ENCODE peak calls at places on chromosomes 6 and 20, in six cellular contexts. One of them, this sample, is unnamed.

GRCh38 chr6:101396552-101397173 is 3.2 kb downstream of the GRIK2 start:
- DNase-seq in NCI-H1105 treated with DMSO at 0.1 percent for 48 hours: no peak
- DNase-seq in osteoblast: no peak
- DNase-seq in AG09319: peak; percentile 2
- DNase-seq in transverse colon: peak; percentile 60
- DNase-seq in omental fat pad: peak; percentile 47
- DNase-seq in this sample: no peak

GRCh38 chr20:46361386-46361785 is 45.0 kb downstream of the ELMO2 start:
- DNase-seq in NCI-H1105 treated with DMSO at 0.1 percent for 48 hours: no peak
- DNase-seq in osteoblast: peak; percentile 68
- DNase-seq in AG09319: no peak
- DNase-seq in transverse colon: no peak
- DNase-seq in omental fat pad: no peak
- DNase-seq in this sample: no peak

GRCh38 chr6:79672631-79673065 is 41.5 kb downstream of the SH3BGRL2 start:
- DNase-seq in NCI-H1105 treated with DMSO at 0.1 percent for 48 hours: no peak
- DNase-seq in osteoblast: peak; percentile 55
- DNase-seq in AG09319: no peak
- DNase-seq in transverse colon: no peak
- DNase-seq in omental fat pad: no peak
- DNase-seq in this sample: no peak

GRCh38 chr6:101605874-101606273 is 212.4 kb downstream of the GRIK2 start:
- DNase-seq in NCI-H1105 treated with DMSO at 0.1 percent for 48 hours: no peak
- DNase-seq in osteoblast: no peak
- DNase-seq in AG09319: no peak
- DNase-seq in transverse colon: no peak
- DNase-seq in omental fat pad: no peak
- DNase-seq in this sample: no peak

GRCh38 chr20:59777814-59778575 is 155.4 kb downstream of the SYCP2 start:
- DNase-seq in NCI-H1105 treated with DMSO at 0.1 percent for 48 hours: no peak
- DNase-seq in osteoblast: no peak
- DNase-seq in AG09319: no peak
- DNase-seq in transverse colon: no peak
- DNase-seq in omental fat pad: no peak
- DNase-seq in this sample: peak; percentile 18

GRCh38 chr6:70657706-70658105 is 10.0 kb upstream of the SMAP1 start:
- DNase-seq in NCI-H1105 treated with DMSO at 0.1 percent for 48 hours: no peak
- DNase-seq in osteoblast: no peak
- DNase-seq in AG09319: no peak
- DNase-seq in transverse colon: no peak
- DNase-seq in omental fat pad: no peak
- DNase-seq in this sample: no peak

GRCh38 chr6:111499269-111499793 is 16.3 kb upstream of the REV3L start:
- DNase-seq in NCI-H1105 treated with DMSO at 0.1 percent for 48 hours: no peak
- DNase-seq in osteoblast: no peak
- DNase-seq in AG09319: no peak
- DNase-seq in transverse colon: no peak
- DNase-seq in omental fat pad: no peak
- DNase-seq in this sample: no peak

GRCh38 chr6:54071941-54072340 is 39.3 kb upstream of the MLIP start:
- DNase-seq in NCI-H1105 treated with DMSO at 0.1 percent for 48 hours: no peak
- DNase-seq in osteoblast: no peak
- DNase-seq in AG09319: no peak
- DNase-seq in transverse colon: no peak
- DNase-seq in omental fat pad: no peak
- DNase-seq in this sample: no peak

GRCh38 chr6:35069262-35069661 is 71.9 kb downstream of the TCP11 start:
- DNase-seq in NCI-H1105 treated with DMSO at 0.1 percent for 48 hours: no peak
- DNase-seq in osteoblast: peak; percentile 62
- DNase-seq in AG09319: no peak
- DNase-seq in transverse colon: no peak
- DNase-seq in omental fat pad: no peak
- DNase-seq in this sample: peak; percentile 58

GRCh38 chr20:35601021-35601973 is 14.3 kb upstream of the SPAG4 start:
- DNase-seq in NCI-H1105 treated with DMSO at 0.1 percent for 48 hours: peak; percentile 39
- DNase-seq in osteoblast: peak; percentile 96
- DNase-seq in AG09319: peak; percentile 25
- DNase-seq in transverse colon: peak; percentile 86
- DNase-seq in omental fat pad: no peak
- DNase-seq in this sample: peak; percentile 82

GRCh38 chr20:48398506-48399449 is 429.0 kb downstream of the PREX1 start:
- DNase-seq in NCI-H1105 treated with DMSO at 0.1 percent for 48 hours: no peak
- DNase-seq in osteoblast: no peak
- DNase-seq in AG09319: no peak
- DNase-seq in transverse colon: no peak
- DNase-seq in omental fat pad: no peak
- DNase-seq in this sample: no peak

GRCh38 chr6:13715444-13715883 is 3.8 kb upstream of the RANBP9 start:
- DNase-seq in NCI-H1105 treated with DMSO at 0.1 percent for 48 hours: no peak
- DNase-seq in osteoblast: no peak
- DNase-seq in AG09319: no peak
- DNase-seq in transverse colon: no peak
- DNase-seq in omental fat pad: no peak
- DNase-seq in this sample: no peak

GRCh38 chr6:30557683-30557981 is 537 bp downstream of the PRR3 start:
- DNase-seq in NCI-H1105 treated with DMSO at 0.1 percent for 48 hours: no peak
- DNase-seq in osteoblast: no peak
- DNase-seq in AG09319: no peak
- DNase-seq in transverse colon: no peak
- DNase-seq in omental fat pad: no peak
- DNase-seq in this sample: no peak

GRCh38 chr6:21780144-21780543 is 186.6 kb downstream of the SOX4 start:
- DNase-seq in NCI-H1105 treated with DMSO at 0.1 percent for 48 hours: no peak
- DNase-seq in osteoblast: no peak
- DNase-seq in AG09319: no peak
- DNase-seq in transverse colon: no peak
- DNase-seq in omental fat pad: no peak
- DNase-seq in this sample: no peak

GRCh38 chr20:61805781-61806180 is 259.9 kb downstream of the TAF4 start:
- DNase-seq in NCI-H1105 treated with DMSO at 0.1 percent for 48 hours: no peak
- DNase-seq in osteoblast: peak; percentile 81
- DNase-seq in AG09319: no peak
- DNase-seq in transverse colon: no peak
- DNase-seq in omental fat pad: no peak
- DNase-seq in this sample: no peak

GRCh38 chr6:99130897-99131873 is 183.4 kb upstream of the FBXL4 start:
- DNase-seq in NCI-H1105 treated with DMSO at 0.1 percent for 48 hours: no peak
- DNase-seq in osteoblast: no peak
- DNase-seq in AG09319: no peak
- DNase-seq in transverse colon: no peak
- DNase-seq in omental fat pad: no peak
- DNase-seq in this sample: peak; percentile 74

GRCh38 chr6:137967689-137968467 is 100.8 kb downstream of the TNFAIP3 start:
- DNase-seq in NCI-H1105 treated with DMSO at 0.1 percent for 48 hours: no peak
- DNase-seq in osteoblast: peak; percentile 56
- DNase-seq in AG09319: no peak
- DNase-seq in transverse colon: no peak
- DNase-seq in omental fat pad: no peak
- DNase-seq in this sample: no peak

GRCh38 chr6:90284236-90284744 is 12.4 kb downstream of the BACH2 start:
- DNase-seq in NCI-H1105 treated with DMSO at 0.1 percent for 48 hours: no peak
- DNase-seq in osteoblast: peak; percentile 89
- DNase-seq in AG09319: peak; percentile 4
- DNase-seq in transverse colon: no peak
- DNase-seq in omental fat pad: no peak
- DNase-seq in this sample: no peak

GRCh38 chr6:132218063-132218696 is 183.1 kb downstream of the MOXD1 start:
- DNase-seq in NCI-H1105 treated with DMSO at 0.1 percent for 48 hours: peak; percentile 29
- DNase-seq in osteoblast: no peak
- DNase-seq in AG09319: no peak
- DNase-seq in transverse colon: no peak
- DNase-seq in omental fat pad: no peak
- DNase-seq in this sample: no peak

GRCh38 chr20:13492001-13492480 is 146.7 kb downstream of the TASP1 start:
- DNase-seq in NCI-H1105 treated with DMSO at 0.1 percent for 48 hours: no peak
- DNase-seq in osteoblast: peak; percentile 58
- DNase-seq in AG09319: peak; percentile 16
- DNase-seq in transverse colon: no peak
- DNase-seq in omental fat pad: no peak
- DNase-seq in this sample: no peak

GRCh38 chr6:16402501-16402900 is 164.1 kb downstream of the GMPR start:
- DNase-seq in NCI-H1105 treated with DMSO at 0.1 percent for 48 hours: no peak
- DNase-seq in osteoblast: peak; percentile 81
- DNase-seq in AG09319: no peak
- DNase-seq in transverse colon: no peak
- DNase-seq in omental fat pad: no peak
- DNase-seq in this sample: no peak

GRCh38 chr6:30555428-30556005 is 772 bp downstream of the GNL1 start:
- DNase-seq in NCI-H1105 treated with DMSO at 0.1 percent for 48 hours: peak; percentile 16
- DNase-seq in osteoblast: peak; percentile 90
- DNase-seq in AG09319: no peak
- DNase-seq in transverse colon: peak; percentile 55
- DNase-seq in omental fat pad: no peak
- DNase-seq in this sample: peak; percentile 31

GRCh38 chr6:158047120-158047518 is 65.5 kb downstream of the SYNJ2 start:
- DNase-seq in NCI-H1105 treated with DMSO at 0.1 percent for 48 hours: no peak
- DNase-seq in osteoblast: peak; percentile 64
- DNase-seq in AG09319: no peak
- DNase-seq in transverse colon: peak; percentile 56
- DNase-seq in omental fat pad: no peak
- DNase-seq in this sample: no peak

GRCh38 chr6:55469829-55470438 is 109.1 kb downstream of the HMGCLL1 start:
- DNase-seq in NCI-H1105 treated with DMSO at 0.1 percent for 48 hours: no peak
- DNase-seq in osteoblast: no peak
- DNase-seq in AG09319: no peak
- DNase-seq in transverse colon: no peak
- DNase-seq in omental fat pad: no peak
- DNase-seq in this sample: no peak

GRCh38 chr20:62791301-62792181 is 4.7 kb upstream of the MRGBP start:
- DNase-seq in NCI-H1105 treated with DMSO at 0.1 percent for 48 hours: peak; percentile 89
- DNase-seq in osteoblast: peak; percentile 98
- DNase-seq in AG09319: peak; percentile 70
- DNase-seq in transverse colon: peak; percentile 84
- DNase-seq in omental fat pad: peak; percentile 54
- DNase-seq in this sample: peak; percentile 83

GRCh38 chr6:113654396-113654795 is 202.7 kb upstream of the MARCKS start:
- DNase-seq in NCI-H1105 treated with DMSO at 0.1 percent for 48 hours: no peak
- DNase-seq in osteoblast: peak; percentile 76
- DNase-seq in AG09319: no peak
- DNase-seq in transverse colon: peak; percentile 39
- DNase-seq in omental fat pad: peak; percentile 62
- DNase-seq in this sample: no peak

GRCh38 chr20:32358883-32359632 is 927 bp downstream of the ASXL1 start:
- DNase-seq in NCI-H1105 treated with DMSO at 0.1 percent for 48 hours: peak; percentile 21
- DNase-seq in osteoblast: peak; percentile 92
- DNase-seq in AG09319: no peak
- DNase-seq in transverse colon: peak; percentile 84
- DNase-seq in omental fat pad: peak; percentile 64
- DNase-seq in this sample: peak; percentile 88

GRCh38 chr6:143673638-143674037 is 4.1 kb upstream of the PHACTR2 start:
- DNase-seq in NCI-H1105 treated with DMSO at 0.1 percent for 48 hours: no peak
- DNase-seq in osteoblast: no peak
- DNase-seq in AG09319: peak; percentile 30
- DNase-seq in transverse colon: peak; percentile 52
- DNase-seq in omental fat pad: no peak
- DNase-seq in this sample: no peak

GRCh38 chr6:101597711-101598110 is 204.2 kb downstream of the GRIK2 start:
- DNase-seq in NCI-H1105 treated with DMSO at 0.1 percent for 48 hours: no peak
- DNase-seq in osteoblast: peak; percentile 1
- DNase-seq in AG09319: no peak
- DNase-seq in transverse colon: no peak
- DNase-seq in omental fat pad: no peak
- DNase-seq in this sample: no peak

GRCh38 chr6:20476501-20477043 is 57.7 kb upstream of the CDKAL1 start:
- DNase-seq in NCI-H1105 treated with DMSO at 0.1 percent for 48 hours: no peak
- DNase-seq in osteoblast: no peak
- DNase-seq in AG09319: no peak
- DNase-seq in transverse colon: no peak
- DNase-seq in omental fat pad: no peak
- DNase-seq in this sample: no peak

GRCh38 chr20:47727170-47727880 is 58.0 kb downstream of the SULF2 start:
- DNase-seq in NCI-H1105 treated with DMSO at 0.1 percent for 48 hours: no peak
- DNase-seq in osteoblast: no peak
- DNase-seq in AG09319: no peak
- DNase-seq in transverse colon: peak; percentile 62
- DNase-seq in omental fat pad: no peak
- DNase-seq in this sample: no peak

GRCh38 chr6:154239392-154239791 is 117.2 kb downstream of the IPCEF1 start:
- DNase-seq in NCI-H1105 treated with DMSO at 0.1 percent for 48 hours: no peak
- DNase-seq in osteoblast: no peak
- DNase-seq in AG09319: no peak
- DNase-seq in transverse colon: no peak
- DNase-seq in omental fat pad: no peak
- DNase-seq in this sample: no peak

GRCh38 chr20:62587757-62588402 is 54.4 kb upstream of the SLCO4A1 start:
- DNase-seq in NCI-H1105 treated with DMSO at 0.1 percent for 48 hours: no peak
- DNase-seq in osteoblast: peak; percentile 95
- DNase-seq in AG09319: no peak
- DNase-seq in transverse colon: no peak
- DNase-seq in omental fat pad: no peak
- DNase-seq in this sample: no peak

GRCh38 chr20:34268851-34269668 is 27.8 kb downstream of the ASIP start:
- DNase-seq in NCI-H1105 treated with DMSO at 0.1 percent for 48 hours: no peak
- DNase-seq in osteoblast: peak; percentile 87
- DNase-seq in AG09319: no peak
- DNase-seq in transverse colon: peak; percentile 37
- DNase-seq in omental fat pad: no peak
- DNase-seq in this sample: no peak

GRCh38 chr20:32642257-32643046 is 31.3 kb downstream of the C20orf203 start:
- DNase-seq in NCI-H1105 treated with DMSO at 0.1 percent for 48 hours: no peak
- DNase-seq in osteoblast: peak; percentile 14
- DNase-seq in AG09319: no peak
- DNase-seq in transverse colon: no peak
- DNase-seq in omental fat pad: no peak
- DNase-seq in this sample: no peak

GRCh38 chr20:47857142-47857993 is 72.1 kb upstream of the SULF2 start:
- DNase-seq in NCI-H1105 treated with DMSO at 0.1 percent for 48 hours: no peak
- DNase-seq in osteoblast: peak; percentile 36
- DNase-seq in AG09319: no peak
- DNase-seq in transverse colon: no peak
- DNase-seq in omental fat pad: no peak
- DNase-seq in this sample: no peak

GRCh38 chr20:6882911-6883310 is 115.4 kb downstream of the BMP2 start:
- DNase-seq in NCI-H1105 treated with DMSO at 0.1 percent for 48 hours: no peak
- DNase-seq in osteoblast: no peak
- DNase-seq in AG09319: peak; percentile 29
- DNase-seq in transverse colon: no peak
- DNase-seq in omental fat pad: no peak
- DNase-seq in this sample: no peak

GRCh38 chr6:100482698-100483097 is 18.0 kb upstream of the SIM1 start:
- DNase-seq in NCI-H1105 treated with DMSO at 0.1 percent for 48 hours: no peak
- DNase-seq in osteoblast: no peak
- DNase-seq in AG09319: no peak
- DNase-seq in transverse colon: no peak
- DNase-seq in omental fat pad: no peak
- DNase-seq in this sample: no peak